ENCODE peak calls at places on chromosome 6, in seven cellular contexts. W is fibroblast of the aortic adventitia; N is M059J; Q is iris pigment epithelial cell; E is NCI-H460; B is effector memory CD8-positive, alpha-beta T cell; Y is nucleus accumbens. F is an unnamed sample.

GRCh38 chr6:129517288-129517687 is 192.7 kb downstream of the ARHGAP18 start:
- DNase-seq in N (no peak), Q (peak), W (no peak), B (no peak), E (no peak), Y (no peak), F (no peak)

GRCh38 chr6:166584813-166585429 is 1.6 kb downstream of the RAMACL start:
- DNase-seq in E (no peak), Y (no peak), N (no peak), W (no peak), Q (no peak), B (no peak), F (no peak)

GRCh38 chr6:140319209-140319608 is 944.8 kb upstream of the CITED2 start:
- DNase-seq in E (no peak), Q (peak), W (peak), N (peak), B (no peak), Y (no peak), F (no peak)

GRCh38 chr6:168647271-168647670 is 206.3 kb downstream of the SMOC2 start:
- DNase-seq in N (no peak), B (no peak), W (no peak), Y (no peak), Q (no peak), E (no peak), F (no peak)

GRCh38 chr6:147227770-147228320 is 23.6 kb downstream of the STXBP5 start:
- DNase-seq in E (no peak), W (no peak), B (no peak), Y (no peak), N (peak), Q (no peak), F (no peak)

GRCh38 chr6:44967481-44967880 is 360.6 kb upstream of the RUNX2 start:
- DNase-seq in E (no peak), N (peak), Q (peak), W (peak), Y (no peak), B (no peak), F (no peak)

GRCh38 chr6:3119040-3119723 is 671 bp downstream of the BPHL start:
- DNase-seq in B (no peak), Y (no peak), N (peak), Q (peak), E (no peak), W (peak), F (no peak)

GRCh38 chr6:146871613-146872465 is 273.1 kb downstream of the ADGB start:
- DNase-seq in B (no peak), Q (no peak), W (no peak), N (peak), E (no peak), Y (no peak), F (no peak)

GRCh38 chr6:447381-448165 is 56.0 kb downstream of the IRF4 start:
- DNase-seq in Q (no peak), W (no peak), Y (no peak), N (no peak), E (no peak), B (no peak), F (no peak)

GRCh38 chr6:169171951-169172350 is 81.7 kb downstream of the THBS2 start:
- DNase-seq in Q (peak), Y (no peak), W (peak), B (no peak), E (no peak), N (peak), F (no peak)

GRCh38 chr6:79536615-79536968 is 638 bp downstream of the LCA5 start:
- DNase-seq in B (no peak), W (peak), E (no peak), N (peak), Y (no peak), Q (peak), F (peak)

GRCh38 chr6:68747110-68747509 is 112.0 kb downstream of the ADGRB3 start:
- DNase-seq in Y (no peak), Q (no peak), B (no peak), W (no peak), E (no peak), N (no peak), F (no peak)

GRCh38 chr6:119832411-119832810 is 482.9 kb upstream of the MAN1A1 start:
- DNase-seq in B (no peak), Q (no peak), Y (no peak), E (no peak), W (no peak), N (no peak), F (no peak)

GRCh38 chr6:166268431-166268830 is 39.8 kb downstream of the PRR18 start:
- DNase-seq in Q (no peak), B (no peak), Y (no peak), W (no peak), E (no peak), N (no peak), F (no peak)

GRCh38 chr6:112429226-112429625 is 82.1 kb downstream of the RFPL4B start:
- DNase-seq in Y (no peak), Q (peak), N (peak), E (no peak), B (no peak), W (peak), F (no peak)

GRCh38 chr6:82589509-82590206 is 226.0 kb downstream of the TPBG start:
- DNase-seq in Y (no peak), B (no peak), E (peak), W (peak), Q (peak), N (peak), F (no peak)

GRCh38 chr6:85418059-85418458 is 31.8 kb upstream of the NT5E start:
- DNase-seq in N (peak), Q (peak), W (peak), Y (no peak), B (no peak), E (no peak), F (no peak)

GRCh38 chr6:111687652-111688051 is 82.0 kb upstream of the TRAF3IP2 start:
- DNase-seq in Y (no peak), W (no peak), N (no peak), B (no peak), Q (no peak), E (no peak), F (no peak)

F was measured in upper lobe of left lung.